ENCODE peak calls at places on chromosome 9, in eight cellular contexts. A is SW 1271; X is upper lobe of right lung; U is activated T-cell treated with anti-CD3 and anti-CD28 coated beads, Interleukin-2, amount 50 U/mL, for 72 hours; Q is naive thymus-derived CD8-positive, alpha-beta T cell; K is lung microvascular endothelial cell; J is GM06990; D is IMR-90. Z is an unnamed sample.

GRCh38 chr9:121316852-121317373 is 49.0 kb downstream of the GSN start:
- DNase-seq in Q (no peak), A (no peak), U (no peak), X (no peak), J (no peak), D (no peak), K (no peak), Z (no peak)

GRCh38 chr9:35340046-35340445 is 149.9 kb upstream of the RUSC2 start:
- DNase-seq in A (no peak), Q (no peak), J (no peak), D (peak), K (no peak), X (no peak), U (no peak), Z (no peak)

GRCh38 chr9:136923881-136924280 is 20.7 kb downstream of the FBXW5 start:
- DNase-seq in Q (no peak), J (no peak), K (no peak), D (no peak), X (no peak), U (no peak), A (no peak), Z (no peak)

GRCh38 chr9:133147412-133148271 is 16.1 kb downstream of the GBGT1 start:
- DNase-seq in A (peak), K (peak), D (peak), J (peak), Q (peak), X (peak), U (peak), Z (peak)

GRCh38 chr9:79185866-79186265 is 385.9 kb upstream of the TLE4 start:
- DNase-seq in D (peak), Q (no peak), A (no peak), J (no peak), X (no peak), K (no peak), U (no peak), Z (no peak)

GRCh38 chr9:75181748-75182147 is 93.4 kb downstream of the OSTF1 start:
- DNase-seq in K (peak), U (no peak), Q (no peak), D (peak), X (no peak), A (no peak), J (no peak), Z (no peak)

GRCh38 chr9:134698587-134699342 is 57.2 kb downstream of the COL5A1 start:
- DNase-seq in Q (peak), D (peak), A (no peak), K (peak), J (peak), X (peak), U (peak), Z (peak)

GRCh38 chr9:97904725-97905124 is 17.6 kb downstream of the TRMO start:
- DNase-seq in X (no peak), Q (peak), U (peak), D (no peak), J (no peak), A (no peak), K (no peak), Z (peak)

GRCh38 chr9:107158321-107158720 is 124.8 kb upstream of the RAD23B start:
- DNase-seq in X (no peak), D (peak), U (no peak), K (peak), A (peak), Q (no peak), J (no peak), Z (no peak)

GRCh38 chr9:757246-757881 is 84.1 kb upstream of the DMRT1 start:
- DNase-seq in Q (no peak), U (peak), X (no peak), D (peak), J (no peak), K (peak), A (no peak), Z (no peak)

GRCh38 chr9:86034863-86035734 is 64.3 kb downstream of the GOLM1 start:
- DNase-seq in K (peak), U (no peak), A (peak), D (peak), J (no peak), X (no peak), Q (no peak), Z (no peak)

GRCh38 chr9:121912812-121913627 is 180.1 kb downstream of the TTLL11 start:
- DNase-seq in K (no peak), U (no peak), D (peak), Q (no peak), J (no peak), A (no peak), X (no peak), Z (no peak)

GRCh38 chr9:93061791-93062299 is 3.3 kb downstream of the SUSD3 start:
- DNase-seq in D (no peak), A (no peak), K (no peak), Q (no peak), X (no peak), J (peak), U (peak), Z (no peak)

Z was measured in effector memory CD8-positive, alpha-beta T cell.